ENCODE peak calls at places on chromosome 19, in seven cellular contexts. W is putamen; H is brain microvascular endothelial cell; G is substantia nigra; D is ACHN; B is naive thymus-derived CD8-positive, alpha-beta T cell; T is activated T-cell treated with anti-CD3 and anti-CD28 coated beads for 1 hour. Y is an unnamed sample.

GRCh38 chr19:49216076-49216475 is 58.5 kb downstream of the TRPM4 start:
- DNase-seq in W (no peak), H (peak; percentile 73), G (no peak), D (peak; percentile 23), B (no peak), T (no peak), Y (no peak)

GRCh38 chr19:38162632-38163031 is 61.4 kb downstream of the DPF1 start:
- DNase-seq in W (no peak), H (no peak), G (no peak), D (no peak), B (no peak), T (no peak), Y (no peak)

GRCh38 chr19:54448037-54448773 is 794 bp upstream of the LENG8 start:
- DNase-seq in W (no peak), H (peak; percentile 35), G (peak; percentile 26), D (peak; percentile 59), B (no peak), T (no peak), Y (peak; percentile 52)

GRCh38 chr19:28883241-28883693 is 329.7 kb downstream of the UQCRFS1 start:
- DNase-seq in W (peak; percentile 48), H (no peak), G (peak; percentile 38), D (no peak), B (no peak), T (no peak), Y (peak; percentile 54)

GRCh38 chr19:17602217-17602616 is 46.8 kb downstream of the COLGALT1 start:
- DNase-seq in W (no peak), H (no peak), G (no peak), D (no peak), B (no peak), T (no peak), Y (no peak)

GRCh38 chr19:41563847-41564514 is 12.0 kb upstream of the CEACAM21 start:
- DNase-seq in W (no peak), H (no peak), G (no peak), D (no peak), B (peak; percentile 75), T (no peak), Y (no peak)

GRCh38 chr19:34323433-34324204 is 41.4 kb upstream of the GPI start:
- DNase-seq in W (no peak), H (no peak), G (no peak), D (no peak), B (no peak), T (no peak), Y (no peak)

GRCh38 chr19:35225951-35226350 is 2.6 kb downstream of the FAM187B start:
- DNase-seq in W (no peak), H (no peak), G (no peak), D (no peak), B (no peak), T (no peak), Y (no peak)

GRCh38 chr19:3123088-3123721 is 12.6 kb upstream of the GNA15 start:
- DNase-seq in W (no peak), H (no peak), G (no peak), D (no peak), B (no peak), T (no peak), Y (no peak)

GRCh38 chr19:8390617-8390981 is 439 bp downstream of the RAB11B start:
- DNase-seq in W (peak; percentile 94), H (peak; percentile 95), G (peak; percentile 98), D (peak; percentile 81), B (peak; percentile 87), T (peak; percentile 86), Y (peak; percentile 95)

GRCh38 chr19:17922138-17922537 is 10.7 kb upstream of the CCDC124 start:
- DNase-seq in W (no peak), H (no peak), G (no peak), D (no peak), B (no peak), T (no peak), Y (no peak)

Y was measured in midbrain.